ENCODE peak calls at places on chromosomes 6 and 20, in ten cellular contexts. B is heart right ventricle, H is IMR-90, Y is GM06990, A is HCT116, F is neural progenitor cell, G is fibroblast of lung, X is cardiac muscle cell, D is lower lobe of right lung, W is adipocyte. I is an unnamed sample. For H3K27me3, the result is how much of the 10 kb centered on the place peaks cover.

GRCh38 chr20:42639140-42639539 is 550.6 kb downstream of the PTPRT start:
- DNase-seq in B (no peak), H (no peak), Y (no peak), A (no peak), F (no peak), G (no peak), X (no peak), D (no peak), W (no peak), I (no peak)

GRCh38 chr6:163955131-163955530 is 540.6 kb downstream of the QKI start:
- DNase-seq in B (no peak), H (peak), Y (no peak), A (no peak), F (no peak), G (peak), X (no peak), D (no peak), W (peak), I (no peak)

GRCh38 chr6:130900913-130901312 is 73.7 kb downstream of the SMLR1 start:
- DNase-seq in B (peak), H (peak), Y (no peak), A (peak), F (no peak), G (peak), X (peak), D (no peak), W (peak), I (no peak)

GRCh38 chr20:37498066-37498702 is 22.9 kb upstream of the NNAT start:
- DNase-seq in B (no peak), H (peak), Y (no peak), A (no peak), F (no peak), G (no peak), X (peak), D (no peak), W (peak), I (no peak)

GRCh38 chr20:25867776-25868649 is 171.4 kb upstream of the ZNF337 start:
- DNase-seq in B (peak), H (peak), Y (peak), A (no peak), F (peak), G (peak), X (peak), D (peak), W (peak), I (peak)

GRCh38 chr20:4929686-4930397 is 71.5 kb downstream of the SLC23A2 start:
- DNase-seq in B (no peak), H (peak), Y (no peak), A (no peak), F (no peak), G (no peak), X (peak), D (no peak), W (no peak), I (no peak)

GRCh38 chr6:21648475-21649050 is 55.0 kb downstream of the SOX4 start:
- DNase-seq in B (no peak), H (no peak), Y (peak), A (no peak), F (no peak), G (no peak), X (no peak), D (no peak), W (no peak), I (no peak)

GRCh38 chr6:54681987-54682386 is 164.6 kb upstream of the FAM83B start:
- DNase-seq in B (no peak), H (peak), Y (no peak), A (peak), F (no peak), G (peak), X (peak), D (no peak), W (peak), I (no peak)

GRCh38 chr20:62064788-62065668 is 653 bp downstream of the TAF4 start:
- DNase-seq in B (no peak), H (no peak), Y (no peak), A (no peak), F (peak), G (no peak), X (no peak), D (no peak), W (peak), I (peak)

GRCh38 chr20:63058696-63059335 is 52.1 kb upstream of the BHLHE23 start:
- DNase-seq in B (no peak), H (no peak), Y (no peak), A (no peak), F (no peak), G (no peak), X (no peak), D (peak), W (no peak), I (peak)

GRCh38 chr6:64831680-64832079 is 875.3 kb downstream of the EYS start:
- DNase-seq in B (no peak), H (no peak), Y (no peak), A (no peak), F (no peak), G (peak), X (no peak), D (no peak), W (no peak), I (no peak)

GRCh38 chr20:56222201-56222600 is 26.3 kb upstream of the MC3R start:
- DNase-seq in B (no peak), H (no peak), Y (no peak), A (no peak), F (no peak), G (peak), X (no peak), D (no peak), W (no peak), I (no peak)

GRCh38 chr6:11645016-11645415 is 107.5 kb downstream of the TMEM170B start:
- DNase-seq in B (no peak), H (peak), Y (no peak), A (no peak), F (no peak), G (no peak), X (peak), D (no peak), W (peak), I (no peak)

GRCh38 chr20:32231847-32232246 is 24.2 kb downstream of the POFUT1 start:
- DNase-seq in B (no peak), H (peak), Y (no peak), A (no peak), F (no peak), G (no peak), X (peak), D (no peak), W (no peak), I (no peak)

GRCh38 chr6:10838794-10839333 is 525 bp upstream of the MAK start:
- DNase-seq in B (no peak), H (no peak), Y (peak), A (no peak), F (no peak), G (no peak), X (no peak), D (no peak), W (no peak), I (no peak)

GRCh38 chr6:13189710-13190109 is 138.6 kb downstream of the TBC1D7 start:
- DNase-seq in B (no peak), H (no peak), Y (no peak), A (no peak), F (no peak), G (no peak), X (no peak), D (no peak), W (no peak), I (no peak)

GRCh38 chr20:45796336-45797070 is 4.7 kb downstream of the DNTTIP1 start:
- DNase-seq in B (no peak), H (no peak), Y (no peak), A (no peak), F (no peak), G (no peak), X (no peak), D (no peak), W (no peak), I (no peak)

GRCh38 chr6:85135376-85136094 is 314.3 kb upstream of the NT5E start:
- DNase-seq in B (no peak), H (no peak), Y (no peak), A (no peak), F (no peak), G (no peak), X (peak), D (no peak), W (peak), I (no peak)

DNA sequence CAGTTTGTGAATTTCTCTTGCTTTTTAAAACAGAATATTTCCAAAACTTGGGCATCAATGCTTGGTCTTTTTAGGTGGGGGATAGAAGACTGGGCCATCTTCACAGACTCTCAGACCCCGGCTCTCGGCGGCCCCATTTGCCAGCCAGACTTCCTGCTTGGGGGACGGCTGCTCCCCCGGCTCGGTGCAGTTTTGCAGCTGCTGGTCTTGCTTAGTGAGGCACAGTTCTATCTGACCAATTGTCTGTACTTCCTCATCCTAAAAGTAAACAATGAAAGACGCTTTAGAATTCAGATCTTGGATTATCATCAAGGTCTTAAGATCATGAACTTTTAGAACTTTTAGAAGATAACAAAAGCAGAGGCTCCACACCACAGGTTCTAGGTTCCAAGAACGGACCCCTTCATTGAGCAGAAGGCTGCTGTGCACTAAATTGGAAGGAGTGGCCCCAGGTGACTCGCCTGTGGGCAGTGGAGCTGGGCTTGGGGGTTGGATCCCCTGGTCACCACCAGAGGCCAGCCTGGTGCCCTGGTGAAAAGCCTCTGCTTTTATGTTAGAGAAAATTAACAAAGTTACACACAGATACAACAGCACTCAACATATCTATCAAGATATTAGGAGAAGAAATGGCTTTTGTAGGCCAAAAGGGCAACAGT is 26.7 kb downstream of the RNASET2 start:
- DNase-seq in B (no peak), H (no peak), Y (no peak), A (no peak), F (no peak), G (no peak), X (no peak), D (no peak), W (no peak), I (no peak)
- H3K27me3 ChIP-seq in B (under half), H (under half), Y (under half), A (under half), F (under half), G (under half), X (under half), D (under half), W (under half), I (under half)

GRCh38 chr6:108766886-108767285 is 81.3 kb upstream of the ARMC2 start:
- DNase-seq in B (no peak), H (no peak), Y (no peak), A (no peak), F (no peak), G (no peak), X (no peak), D (no peak), W (no peak), I (no peak)
- H3K27me3 ChIP-seq in B (under half), H (under half), Y (under half), A (under half), F (half or more), G (under half), X (half or more), D (under half), W (under half), I (under half)

DNA sequence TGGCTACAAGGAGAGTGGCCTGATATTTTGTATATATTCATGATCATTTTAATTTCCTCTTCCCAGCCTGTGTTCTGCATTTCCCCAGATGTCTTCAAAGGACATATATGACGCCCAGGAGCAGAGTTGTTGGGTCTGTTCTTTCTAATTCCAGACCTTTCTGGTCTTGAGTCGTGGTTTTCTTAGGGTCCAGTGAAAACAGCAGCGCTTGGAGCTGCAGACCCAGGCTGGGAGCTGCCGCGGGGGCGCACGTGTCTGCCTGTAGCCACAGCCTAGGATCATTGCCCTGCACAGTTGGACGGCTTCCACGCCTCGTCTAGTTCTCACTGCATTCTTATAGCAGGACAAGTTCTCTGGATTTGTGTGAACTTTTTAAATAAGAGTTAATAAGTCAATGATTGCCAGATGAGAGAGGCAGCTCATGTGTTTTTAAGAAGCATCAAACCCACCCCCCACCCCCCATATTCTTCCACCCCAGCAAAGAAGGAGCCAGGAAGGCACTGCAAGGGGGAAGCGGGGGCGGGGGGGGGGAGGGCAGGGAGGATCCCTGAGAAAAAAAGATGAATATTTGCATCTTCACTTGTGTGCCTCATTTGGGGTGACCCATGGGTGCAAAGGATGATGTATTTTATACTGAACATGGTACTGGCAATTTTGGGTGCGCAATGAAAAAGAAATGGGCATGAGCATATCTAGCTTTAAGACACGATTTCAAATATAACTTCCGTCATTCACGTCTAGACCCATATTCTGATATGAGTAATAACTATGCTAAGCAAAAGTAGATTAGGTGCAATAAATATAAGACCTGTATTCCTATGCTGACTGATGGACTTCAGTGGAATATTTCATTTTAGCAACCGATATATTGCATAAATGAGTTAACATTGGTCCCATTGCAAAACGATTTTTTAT is 160.0 kb downstream of the TBXT start:
- DNase-seq in B (peak), H (peak), Y (no peak), A (no peak), F (peak), G (peak), X (peak), D (no peak), W (no peak), I (no peak)
- H3K27me3 ChIP-seq in B (half or more), H (under half), Y (under half), A (under half), F (half or more), G (under half), X (under half), D (half or more), W (under half), I (half or more)

DNA sequence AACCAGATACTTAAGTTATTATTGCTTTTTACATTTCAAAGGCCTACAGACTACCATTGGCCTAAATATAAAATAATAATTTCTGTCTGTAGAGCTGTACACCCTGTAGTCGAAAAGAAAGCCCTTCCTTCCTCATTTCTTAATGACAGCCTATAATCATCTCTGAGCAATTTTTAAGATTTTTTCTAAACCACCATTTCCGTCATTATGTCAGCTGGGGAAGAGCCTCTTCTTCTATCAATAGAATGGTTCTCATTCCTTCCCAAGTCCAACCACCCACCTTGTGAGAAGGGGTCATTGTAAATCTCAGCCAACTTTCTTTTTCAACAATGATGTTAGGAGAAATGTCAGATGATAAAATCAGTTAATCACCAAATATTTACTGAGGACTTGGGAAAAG is 91.8 kb downstream of the PLEKHG1 start:
- DNase-seq in B (no peak), H (no peak), Y (no peak), A (no peak), F (no peak), G (peak), X (no peak), D (no peak), W (no peak), I (no peak)
- H3K27me3 ChIP-seq in B (under half), H (under half), Y (under half), A (under half), F (under half), G (under half), X (under half), D (under half), W (under half), I (under half)

GRCh38 chr6:124567401-124567800 is 394.8 kb upstream of the RNF217 start:
- DNase-seq in B (no peak), H (no peak), Y (no peak), A (no peak), F (no peak), G (no peak), X (no peak), D (no peak), W (no peak), I (no peak)
- H3K27me3 ChIP-seq in B (under half), H (under half), Y (under half), A (under half), F (under half), G (under half), X (under half), D (under half), W (under half), I (under half)

DNA sequence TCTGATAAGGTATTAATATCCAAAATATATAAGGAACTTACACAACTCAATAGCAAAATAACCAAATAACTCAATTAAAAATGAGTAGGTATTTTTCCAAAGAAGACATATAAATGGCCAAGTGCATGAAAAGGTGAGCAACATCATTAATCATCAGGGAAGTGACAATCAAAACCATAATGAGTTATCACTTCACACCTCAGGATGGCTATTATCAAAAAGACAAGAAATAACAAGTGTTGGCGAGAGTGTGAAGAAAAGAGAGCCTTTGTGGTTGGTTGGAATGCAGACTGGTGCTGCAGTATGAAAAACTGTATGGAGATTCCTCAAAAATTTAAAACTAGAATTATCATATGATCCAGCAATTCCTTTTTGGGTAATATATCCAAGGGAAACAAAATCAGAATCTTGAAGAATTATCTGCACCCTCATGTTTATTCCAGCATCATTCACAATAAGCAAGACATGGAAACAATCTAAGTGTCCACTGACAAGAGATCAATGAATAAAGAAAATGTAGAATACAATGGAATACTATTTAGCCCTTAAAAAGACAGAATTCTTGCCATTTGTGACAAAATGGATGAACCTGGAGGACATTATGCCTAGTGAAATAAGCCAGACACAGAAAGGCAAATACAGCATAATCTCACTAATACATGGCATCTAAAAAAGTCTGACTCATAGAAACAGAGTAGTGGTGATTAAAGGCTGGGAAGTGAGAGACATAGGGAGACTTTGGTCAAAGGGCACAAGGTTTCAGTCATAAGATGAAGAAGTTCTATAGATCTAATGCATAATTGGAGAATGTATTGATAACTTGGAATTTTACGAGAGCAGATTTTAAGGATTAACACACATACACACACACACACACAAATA is 175.6 kb downstream of the FOXA2 start:
- DNase-seq in B (no peak), H (no peak), Y (no peak), A (no peak), F (no peak), G (no peak), X (no peak), D (no peak), W (no peak), I (no peak)
- H3K27me3 ChIP-seq in B (under half), H (under half), Y (under half), A (under half), F (half or more), G (under half), X (under half), D (under half), W (under half), I (under half)

I was measured in upper lobe of right lung.